ENCODE peak calls at places on chromosomes 7 and 10, in eight cellular contexts. V, P, D, T, Z, N, F and C are unnamed samples.

GRCh38 chr10:80260295-80261243 is 28.9 kb downstream of the MAT1A start:
- DNase-seq in V (no peak), P (peak; percentile 29), D (peak; percentile 64), T (peak; percentile 74), Z (peak; percentile 36), N (peak; percentile 54), F (peak; percentile 46), C (peak; percentile 55)

GRCh38 chr10:99403674-99404073 is 26.8 kb downstream of the GOT1 start:
- DNase-seq in V (no peak), P (peak; percentile 72), D (no peak), T (no peak), Z (no peak), N (no peak), F (no peak), C (no peak)

GRCh38 chr7:93861325-93861949 is 29.1 kb downstream of the TFPI2 start:
- DNase-seq in V (no peak), P (no peak), D (no peak), T (no peak), Z (no peak), N (no peak), F (no peak), C (no peak)

GRCh38 chr10:90871279-90871760 is 454 bp upstream of the RPP30 start:
- DNase-seq in V (peak; percentile 42), P (peak; percentile 72), D (peak; percentile 84), T (peak; percentile 72), Z (peak; percentile 74), N (peak; percentile 65), F (peak; percentile 40), C (peak; percentile 50)

GRCh38 chr10:26474062-26474461 is 35.9 kb downstream of the APBB1IP start:
- DNase-seq in V (no peak), P (no peak), D (no peak), T (no peak), Z (no peak), N (no peak), F (no peak), C (no peak)

GRCh38 chr10:633279-634245 is 55.9 kb downstream of the DIP2C start:
- DNase-seq in V (no peak), P (no peak), D (no peak), T (peak; percentile 81), Z (no peak), N (no peak), F (no peak), C (no peak)

GRCh38 chr7:157615101-157615817 is 278.5 kb downstream of the DNAJB6 start:
- DNase-seq in V (peak; percentile 47), P (no peak), D (no peak), T (no peak), Z (no peak), N (no peak), F (peak; percentile 6), C (no peak)

GRCh38 chr10:114068054-114068707 is 24.5 kb downstream of the ADRB1 start:
- DNase-seq in V (peak; percentile 19), P (peak; percentile 93), D (no peak), T (no peak), Z (no peak), N (no peak), F (no peak), C (no peak)

GRCh38 chr10:62063795-62064472 is 162.4 kb downstream of the ARID5B start:
- DNase-seq in V (no peak), P (peak; percentile 45), D (no peak), T (no peak), Z (no peak), N (no peak), F (no peak), C (no peak)

GRCh38 chr7:110922906-110923305 is 168.0 kb upstream of the LRRN3 start:
- DNase-seq in V (no peak), P (peak; percentile 96), D (no peak), T (no peak), Z (no peak), N (no peak), F (no peak), C (no peak)

GRCh38 chr7:108094375-108094774 is 35.8 kb downstream of the LAMB4 start:
- DNase-seq in V (no peak), P (no peak), D (no peak), T (no peak), Z (no peak), N (no peak), F (no peak), C (no peak)

GRCh38 chr7:14836571-14837189 is 65.9 kb downstream of the DGKB start:
- DNase-seq in V (peak; percentile 38), P (peak; percentile 83), D (peak; percentile 80), T (no peak), Z (no peak), N (no peak), F (no peak), C (no peak)

GRCh38 chr10:19659920-19660655 is 156.1 kb upstream of the PLXDC2 start:
- DNase-seq in V (no peak), P (peak; percentile 54), D (no peak), T (no peak), Z (no peak), N (no peak), F (no peak), C (no peak)

GRCh38 chr7:84058311-84059076 is 136.1 kb downstream of the SEMA3A start:
- DNase-seq in V (no peak), P (peak; percentile 76), D (no peak), T (no peak), Z (peak; percentile 8), N (no peak), F (no peak), C (peak; percentile 15)

GRCh38 chr7:77425151-77426051 is 9.3 kb upstream of the GSAP start:
- DNase-seq in V (no peak), P (peak; percentile 73), D (peak; percentile 46), T (peak; percentile 43), Z (peak; percentile 14), N (peak; percentile 15), F (no peak), C (no peak)

GRCh38 chr10:24272374-24272773 is 63.4 kb downstream of the KIAA1217 start:
- DNase-seq in V (no peak), P (no peak), D (no peak), T (no peak), Z (no peak), N (no peak), F (no peak), C (no peak)

GRCh38 chr7:102983602-102984001 is 70.8 kb downstream of the LRRC17 start:
- DNase-seq in V (no peak), P (no peak), D (no peak), T (no peak), Z (no peak), N (no peak), F (no peak), C (no peak)

GRCh38 chr7:28654111-28654510 is 241.8 kb downstream of the CREB5 start:
- DNase-seq in V (no peak), P (no peak), D (no peak), T (no peak), Z (no peak), N (no peak), F (no peak), C (no peak)

GRCh38 chr7:18573410-18574234 is 78.1 kb downstream of the HDAC9 start:
- DNase-seq in V (peak; percentile 21), P (no peak), D (no peak), T (no peak), Z (no peak), N (no peak), F (no peak), C (no peak)

GRCh38 chr7:18570441-18570840 is 74.9 kb downstream of the HDAC9 start:
- DNase-seq in V (no peak), P (no peak), D (no peak), T (no peak), Z (no peak), N (no peak), F (no peak), C (no peak)

GRCh38 chr7:18572885-18573284 is 77.3 kb downstream of the HDAC9 start:
- DNase-seq in V (no peak), P (no peak), D (no peak), T (no peak), Z (no peak), N (no peak), F (no peak), C (no peak)

GRCh38 chr7:18574235-18574540 is 78.6 kb downstream of the HDAC9 start:
- DNase-seq in V (no peak), P (no peak), D (no peak), T (no peak), Z (no peak), N (no peak), F (no peak), C (no peak)

DNA sequence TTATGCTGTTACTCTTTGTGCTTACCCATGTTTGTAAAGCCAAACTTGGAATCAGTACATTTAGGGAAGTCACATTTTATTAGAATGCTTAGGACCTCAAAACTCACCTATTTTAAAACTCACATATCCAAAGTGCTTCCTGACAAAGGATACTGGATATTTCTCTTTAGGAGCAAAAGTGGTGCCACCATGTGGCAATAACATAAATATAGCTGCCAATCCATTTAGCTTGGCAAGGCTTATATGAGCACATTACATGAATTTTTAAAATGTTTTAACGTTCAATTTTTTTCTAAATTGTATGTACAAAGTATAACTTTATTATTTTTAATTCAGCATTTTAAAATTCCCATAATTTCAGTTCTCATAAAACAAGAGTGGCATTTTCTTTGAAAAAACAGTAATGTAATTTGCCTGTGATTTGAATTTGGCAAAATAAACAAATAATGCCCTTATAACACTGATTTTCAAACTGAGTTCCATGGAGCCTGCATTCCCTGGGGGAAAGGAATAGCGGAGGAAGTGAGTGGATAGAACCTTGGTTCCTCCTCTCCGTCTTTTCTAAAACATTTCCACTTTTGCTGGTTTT is 75.4 kb downstream of the HDAC9 start:
- DNase-seq in V (no peak), P (peak; percentile 61), D (no peak), T (peak; percentile 65), Z (no peak), N (no peak), F (peak; percentile 55), C (no peak)
- TF ChIP-seq CTCF in V (peak; percentile 57), P (peak; percentile 49), D (peak; percentile 61), T (peak; percentile 93), Z (no peak), N (no peak), F (no peak), C (peak; percentile 34)

GRCh38 chr10:103918053-103918846 is at the start of gene STN1:
- DNase-seq in V (peak; percentile 97), P (peak; percentile 97), D (peak; percentile 99), T (peak; percentile 99), Z (peak; percentile 99), N (peak; percentile 97), F (peak; percentile 96), C (peak; percentile 97)
- TF ChIP-seq CTCF in V (peak; percentile 5), P (no peak), D (peak; percentile 55), T (peak; percentile 20), Z (no peak), N (no peak), F (no peak), C (peak; percentile 9)

DNA sequence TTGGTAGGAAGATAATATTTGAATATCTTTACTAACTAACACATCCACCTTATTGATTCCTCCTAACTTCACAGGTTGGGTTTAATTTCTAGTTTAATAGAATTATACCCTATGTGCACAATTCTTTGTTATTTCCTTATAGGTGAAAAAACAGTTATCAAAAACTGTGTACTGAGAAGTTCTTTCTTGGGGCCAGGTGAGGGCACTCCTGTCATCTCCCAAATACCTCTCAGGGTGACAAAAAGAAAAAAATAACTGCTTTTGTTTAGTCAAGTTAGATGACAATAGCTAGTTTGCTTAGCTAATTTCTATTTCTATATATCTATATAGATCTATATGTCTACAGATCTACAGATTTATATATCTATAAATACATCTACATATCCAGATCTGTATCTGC is 10.1 kb downstream of the FZD8 start:
- DNase-seq in V (no peak), P (no peak), D (no peak), T (no peak), Z (no peak), N (no peak), F (no peak), C (no peak)
- TF ChIP-seq CTCF in V (no peak), P (peak; percentile 33), D (peak; percentile 55), T (peak; percentile 12), Z (no peak), N (no peak), F (no peak), C (no peak)

GRCh38 chr10:34024708-34025425 is 690.4 kb upstream of the NRP1 start:
- DNase-seq in V (no peak), P (peak; percentile 42), D (peak; percentile 43), T (no peak), Z (no peak), N (no peak), F (peak; percentile 17), C (no peak)
- TF ChIP-seq CTCF in V (no peak), P (no peak), D (peak; percentile 65), T (peak; percentile 17), Z (no peak), N (no peak), F (no peak), C (no peak)